ENCODE peak calls at places on chromosomes 3 and 15, in nine cellular contexts. G, N, Q, K, X, L, F, O and T are unnamed samples.
A peak's percentile ranks its signal among the peaks of the same experiment; 100 is the strongest.

GRCh38 chr15:29570121-29570930 is 251.9 kb downstream of the TJP1 start:
- DNase-seq in G (peak; percentile 17), O (no peak), F (no peak), N (no peak), X (no peak), L (no peak), K (no peak), Q (peak; percentile 47), T (no peak)

GRCh38 chr15:72338617-72339321 is 18.8 kb upstream of the CELF6 start:
- DNase-seq in G (no peak), X (no peak), K (no peak), Q (no peak), N (no peak), L (no peak), O (no peak), F (no peak), T (no peak)

GRCh38 chr3:119294402-119294888 is 262 bp downstream of the ARHGAP31 start:
- DNase-seq in N (no peak), L (peak; percentile 24), F (peak; percentile 58), O (peak; percentile 67), K (peak; percentile 79), X (peak; percentile 86), Q (peak; percentile 58), G (peak; percentile 67), T (no peak)

GRCh38 chr3:127711021-127711420 is 38.3 kb downstream of the ABTB1 start:
- DNase-seq in F (no peak), K (no peak), O (no peak), G (no peak), Q (no peak), N (peak; percentile 5), X (no peak), L (no peak), T (no peak)

GRCh38 chr3:123344941-123345594 is 103.8 kb downstream of the ADCY5 start:
- DNase-seq in G (no peak), O (no peak), L (no peak), K (no peak), X (no peak), Q (no peak), N (no peak), F (peak; percentile 11), T (no peak)

GRCh38 chr3:48395714-48396113 is 23.7 kb downstream of the FBXW12 start:
- DNase-seq in O (no peak), Q (no peak), K (no peak), L (no peak), F (no peak), G (no peak), N (no peak), X (no peak), T (no peak)

GRCh38 chr15:75620776-75621536 is 4.6 kb downstream of the SNUPN start:
- DNase-seq in G (peak; percentile 60), F (peak; percentile 77), Q (peak; percentile 46), L (peak; percentile 80), X (peak; percentile 69), O (peak; percentile 80), N (peak; percentile 70), K (no peak), T (no peak)

GRCh38 chr3:133890037-133890436 is 5.6 kb downstream of the RAB6B start:
- DNase-seq in Q (no peak), G (no peak), K (no peak), F (no peak), O (no peak), N (no peak), X (no peak), L (no peak), T (no peak)

GRCh38 chr3:184822081-184822480 is 10.1 kb downstream of the VPS8 start:
- DNase-seq in G (no peak), X (no peak), L (no peak), N (no peak), O (no peak), F (no peak), Q (no peak), K (no peak), T (no peak)

GRCh38 chr15:49815937-49816336 is 195.1 kb downstream of the DTWD1 start:
- DNase-seq in F (peak; percentile 15), N (no peak), Q (no peak), G (no peak), L (no peak), K (no peak), O (no peak), X (no peak), T (no peak)

GRCh38 chr3:177357352-177358084 is 160.2 kb upstream of the TBL1XR1 start:
- DNase-seq in X (no peak), L (no peak), N (peak; percentile 42), Q (peak; percentile 32), F (no peak), K (no peak), O (peak; percentile 34), G (no peak), T (no peak)

GRCh38 chr3:70580021-70580420 is 267.6 kb upstream of the MDFIC2 start:
- DNase-seq in K (no peak), F (no peak), L (no peak), X (no peak), Q (no peak), N (no peak), O (no peak), G (no peak), T (no peak)

GRCh38 chr3:194220776-194221735 is 85.1 kb downstream of the HES1 start:
- DNase-seq in Q (no peak), G (no peak), O (no peak), N (no peak), X (no peak), F (no peak), L (no peak), K (no peak), T (no peak)

GRCh38 chr15:92683511-92683834 is 27.9 kb upstream of the FAM174B start:
- DNase-seq in L (no peak), K (no peak), F (peak; percentile 32), N (peak; percentile 46), G (peak; percentile 28), X (no peak), Q (peak; percentile 65), O (peak; percentile 42), T (no peak)

GRCh38 chr3:178072391-178072790 is 463.8 kb upstream of the KCNMB2 start:
- DNase-seq in G (no peak), K (no peak), N (no peak), X (no peak), L (no peak), Q (no peak), F (no peak), O (no peak), T (no peak)

GRCh38 chr15:42788725-42789124 is 51.8 kb upstream of the CDAN1 start:
- DNase-seq in K (no peak), L (no peak), X (no peak), F (no peak), O (no peak), G (no peak), Q (no peak), N (no peak), T (no peak)

GRCh38 chr15:42786978-42787377 is 50.0 kb upstream of the CDAN1 start:
- DNase-seq in X (no peak), K (no peak), F (no peak), N (no peak), O (no peak), Q (no peak), G (no peak), L (no peak), T (no peak)

GRCh38 chr15:42785569-42785968 is 48.6 kb upstream of the CDAN1 start:
- DNase-seq in O (no peak), G (no peak), F (no peak), N (no peak), K (no peak), Q (no peak), X (no peak), L (no peak), T (no peak)

GRCh38 chr15:42784705-42785104 is 47.8 kb upstream of the CDAN1 start:
- DNase-seq in N (no peak), Q (no peak), K (no peak), X (no peak), L (no peak), O (no peak), G (no peak), F (no peak), T (no peak)
- H3K27ac ChIP-seq in N (no peak overlapping the region), Q (no peak overlapping the region), K (no peak overlapping the region), X (no peak overlapping the region), L (no peak overlapping the region), O (no peak overlapping the region), G (no peak overlapping the region), F (no peak overlapping the region), T (no peak overlapping the region)

DNA sequence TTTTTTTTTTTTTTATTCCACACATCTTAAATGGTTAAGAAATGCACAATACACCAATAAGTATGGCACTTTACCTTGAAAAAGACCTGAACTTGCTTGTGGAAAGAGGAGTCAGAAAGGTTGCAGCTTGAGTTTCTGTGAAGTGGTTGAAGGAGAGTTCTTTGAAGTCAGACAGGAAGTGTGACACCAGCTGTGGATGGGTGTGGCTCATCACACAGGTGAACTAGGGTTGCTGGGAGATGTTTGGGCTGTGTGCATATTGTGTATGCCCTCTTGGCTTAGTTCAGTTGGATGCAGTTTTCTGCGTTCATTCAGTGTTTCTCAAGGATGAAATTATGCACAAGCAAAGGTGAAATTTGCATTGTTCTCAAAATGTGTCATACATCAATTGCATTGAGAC is 6.3 kb downstream of the AEN start:
- DNase-seq in L (no peak), X (no peak), O (no peak), Q (no peak), G (no peak), N (no peak), F (no peak), K (peak; percentile 86), T (no peak)
- H3K27ac ChIP-seq in L (no peak overlapping the region), X (peak overlapping the region; percentile 12), O (no peak overlapping the region), Q (no peak overlapping the region), G (no peak overlapping the region), N (no peak overlapping the region), F (no peak overlapping the region), K (peak overlapping the region; percentile 39), T (no peak overlapping the region)

DNA sequence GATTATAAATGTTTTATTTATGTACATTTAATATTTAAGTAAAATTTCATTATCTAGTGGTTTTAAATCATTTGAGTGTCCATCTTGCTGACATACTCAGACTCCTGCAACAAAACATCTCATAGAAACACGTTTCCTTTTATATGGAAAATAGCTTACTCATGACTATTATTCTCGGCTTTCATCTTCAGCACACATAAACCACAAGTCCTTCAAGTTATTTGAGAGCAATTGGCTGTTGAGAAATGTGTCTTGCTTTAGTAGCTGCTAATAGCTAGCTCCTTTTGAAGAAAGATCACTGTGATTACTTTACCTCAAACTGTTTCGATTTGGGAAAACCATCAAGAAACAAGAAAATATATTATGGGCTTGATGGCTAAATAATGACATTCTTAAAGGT is 559.0 kb downstream of the MECOM start:
- DNase-seq in Q (no peak), G (no peak), L (no peak), F (no peak), X (no peak), K (no peak), N (no peak), O (no peak), T (no peak)
- H3K27ac ChIP-seq in Q (no peak overlapping the region), G (no peak overlapping the region), L (no peak overlapping the region), F (no peak overlapping the region), X (no peak overlapping the region), K (no peak overlapping the region), N (no peak overlapping the region), O (no peak overlapping the region), T (no peak overlapping the region)

GRCh38 chr3:78757734-78758133 is 1010.1 kb downstream of the ROBO1 start:
- DNase-seq in G (no peak), O (no peak), X (no peak), L (no peak), K (no peak), F (no peak), N (no peak), Q (no peak), T (no peak)

GRCh38 chr3:78751266-78751665 is 1016.5 kb downstream of the ROBO1 start:
- DNase-seq in X (no peak), G (no peak), Q (no peak), O (no peak), F (no peak), L (no peak), N (no peak), K (no peak), T (no peak)

GRCh38 chr3:78754066-78754743 is 1013.6 kb downstream of the ROBO1 start:
- DNase-seq in L (no peak), X (no peak), Q (no peak), K (no peak), N (no peak), F (no peak), G (no peak), O (no peak), T (no peak)
- H3K27ac ChIP-seq in L (no peak overlapping the region), X (no peak overlapping the region), Q (no peak overlapping the region), K (no peak overlapping the region), N (no peak overlapping the region), F (no peak overlapping the region), G (no peak overlapping the region), O (no peak overlapping the region), T (peak overlapping the region; percentile 69)